ENCODE peak calls at places on chromosomes 3 and 15, in ten cellular contexts. P is glutamatergic neuron, T is foreskin fibroblast, G is MM.1S, U is GM12865, L is GM13977, Q is WTC11, K is breast epithelium, J is omental fat pad, Z is fibroblast of the aortic adventitia. A is an unnamed sample.

GRCh38 chr3:197749315-197749600 is 425 bp upstream of the FYTTD1 start:
- DNase-seq in P (peak; percentile 67), T (peak; percentile 34), G (peak; percentile 56), U (peak; percentile 73), L (peak; percentile 72), Q (peak; percentile 60), K (no peak), J (no peak), Z (peak; percentile 55), A (no peak)

GRCh38 chr3:136883967-136884720 is 22.1 kb downstream of the NCK1 start:
- DNase-seq in P (no peak), T (no peak), G (peak; percentile 22), U (no peak), L (no peak), Q (no peak), K (no peak), J (no peak), Z (no peak), A (no peak)

GRCh38 chr3:195240939-195241338 is 30.0 kb downstream of the XXYLT1 start:
- DNase-seq in P (no peak), T (no peak), G (no peak), U (no peak), L (no peak), Q (no peak), K (no peak), J (peak; percentile 20), Z (no peak), A (no peak)

GRCh38 chr15:47792231-47792630 is 74.9 kb downstream of the SEMA6D start:
- DNase-seq in P (no peak), T (no peak), G (no peak), U (no peak), L (no peak), Q (no peak), K (no peak), J (no peak), Z (no peak), A (no peak)

GRCh38 chr15:50084932-50085331 is 34.1 kb downstream of the ATP8B4 start:
- DNase-seq in P (no peak), T (no peak), G (no peak), U (no peak), L (no peak), Q (no peak), K (no peak), J (no peak), Z (no peak), A (no peak)

GRCh38 chr3:161884830-161885229 is 388.2 kb downstream of the OTOL1 start:
- DNase-seq in P (no peak), T (no peak), G (no peak), U (no peak), L (no peak), Q (no peak), K (no peak), J (no peak), Z (no peak), A (no peak)

GRCh38 chr15:55343168-55343567 is 24.1 kb downstream of the PIGB start:
- DNase-seq in P (no peak), T (no peak), G (no peak), U (no peak), L (no peak), Q (no peak), K (peak; percentile 32), J (no peak), Z (no peak), A (no peak)

GRCh38 chr3:149435936-149436885 is 38.3 kb upstream of the TM4SF4 start:
- DNase-seq in P (no peak), T (no peak), G (no peak), U (no peak), L (no peak), Q (no peak), K (no peak), J (no peak), Z (no peak), A (no peak)

GRCh38 chr3:78670087-78670486 is 1097.7 kb downstream of the ROBO1 start:
- DNase-seq in P (no peak), T (no peak), G (no peak), U (no peak), L (no peak), Q (no peak), K (no peak), J (no peak), Z (no peak), A (no peak)

GRCh38 chr3:181757694-181758306 is 46.1 kb downstream of the SOX2 start:
- DNase-seq in P (no peak), T (no peak), G (no peak), U (no peak), L (no peak), Q (no peak), K (no peak), J (no peak), Z (no peak), A (no peak)

GRCh38 chr3:118890186-118890585 is 144.5 kb downstream of the IGSF11 start:
- DNase-seq in P (no peak), T (no peak), G (no peak), U (no peak), L (no peak), Q (no peak), K (no peak), J (no peak), Z (no peak), A (no peak)

GRCh38 chr15:90864507-90864906 is 3.9 kb upstream of the FURIN start:
- DNase-seq in P (no peak), T (no peak), G (no peak), U (no peak), L (no peak), Q (no peak), K (no peak), J (no peak), Z (no peak), A (no peak)

DNA sequence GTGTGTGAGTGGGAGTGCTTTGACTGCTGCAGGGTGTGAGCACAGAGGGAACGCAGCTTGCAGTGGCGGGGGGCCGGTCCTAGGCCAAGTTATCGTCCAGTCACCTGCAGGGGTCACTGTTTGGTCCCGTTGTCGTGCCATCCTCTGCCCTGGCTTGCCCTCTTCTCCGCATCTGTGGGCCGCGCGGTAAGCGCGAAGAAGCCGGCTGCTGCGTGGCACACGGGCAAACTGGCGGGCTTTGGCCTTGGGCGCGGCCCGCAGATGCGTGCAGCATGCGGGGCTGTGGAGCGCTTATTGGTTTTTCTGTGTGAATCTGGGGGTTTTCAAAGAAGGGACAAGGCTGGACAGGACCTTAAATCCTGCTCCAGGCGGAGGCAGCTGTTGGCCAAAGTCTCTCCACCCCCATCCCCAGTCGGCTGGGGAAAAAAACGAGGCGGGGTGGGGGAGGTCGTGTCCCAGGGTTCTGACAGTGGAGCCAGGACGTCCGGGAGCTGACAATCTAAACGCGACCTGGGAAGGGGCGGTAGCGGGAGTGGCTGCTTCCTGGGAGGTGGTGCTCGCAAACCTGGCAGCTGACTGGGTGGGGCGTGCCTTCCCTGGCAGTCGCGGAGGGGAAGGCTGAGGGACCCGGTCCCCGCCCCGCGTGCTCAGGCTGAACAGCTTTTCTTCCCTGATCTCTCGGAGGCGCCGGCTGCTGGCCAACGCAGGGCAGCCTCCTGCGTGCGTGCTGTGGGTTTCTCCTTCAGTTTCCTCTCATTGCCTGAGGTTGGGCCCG is 39.7 kb upstream of the VEPH1 start:
- DNase-seq in P (peak; percentile 66), T (peak; percentile 72), G (no peak), U (no peak), L (no peak), Q (peak; percentile 72), K (peak; percentile 49), J (no peak), Z (peak; percentile 74), A (no peak)
- TF ChIP-seq CTCF in P (peak; percentile 39), T (peak; percentile 30), G (no peak), U (no peak), L (no peak), Q (peak; percentile 23), K (no peak), J (no peak), Z (peak; percentile 28), A (peak; percentile 36)

GRCh38 chr3:39435006-39435748 is 28.7 kb downstream of the RPSA start:
- DNase-seq in P (no peak), T (no peak), G (no peak), U (no peak), L (no peak), Q (no peak), K (no peak), J (no peak), Z (peak; percentile 11), A (no peak)
- TF ChIP-seq CTCF in P (no peak), T (no peak), G (no peak), U (no peak), L (no peak), Q (no peak), K (no peak), J (no peak), Z (no peak), A (no peak)

DNA sequence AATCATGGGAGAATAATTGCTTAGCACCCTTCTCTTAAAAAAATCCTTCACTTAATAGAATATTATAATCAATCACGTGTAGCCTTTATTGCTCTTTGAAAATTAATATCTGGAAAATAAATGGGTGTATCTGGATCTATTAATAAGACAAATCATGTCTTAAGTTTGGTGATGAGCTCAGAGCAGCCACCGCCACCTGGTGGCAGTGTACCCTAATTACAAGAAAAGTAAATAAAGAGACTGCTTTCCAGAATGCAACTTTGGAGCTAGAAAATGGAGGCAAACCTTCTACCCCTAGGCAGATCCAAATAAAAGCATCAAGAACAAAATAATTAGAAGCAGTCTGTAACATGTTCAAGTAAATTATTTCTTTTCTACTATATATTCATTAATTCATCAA is 43.5 kb downstream of the EPHB1 start:
- DNase-seq in P (no peak), T (no peak), G (peak; percentile 36), U (peak; percentile 25), L (no peak), Q (no peak), K (no peak), J (no peak), Z (no peak), A (no peak)
- TF ChIP-seq CTCF in P (peak; percentile 70), T (peak; percentile 23), G (peak; percentile 58), U (no peak), L (peak; percentile 32), Q (peak; percentile 58), K (no peak), J (no peak), Z (peak; percentile 32), A (peak; percentile 26)

GRCh38 chr15:37698679-37699078 is 235.8 kb upstream of the TMCO5A start:
- DNase-seq in P (no peak), T (no peak), G (no peak), U (no peak), L (no peak), Q (no peak), K (no peak), J (no peak), Z (no peak), A (no peak)
- TF ChIP-seq CTCF in P (no peak), T (no peak), G (no peak), U (no peak), L (no peak), Q (no peak), K (no peak), J (no peak), Z (no peak), A (no peak)